ENCODE peak calls at places on chromosomes 4 and X, in eight cellular contexts. One of them, this sample, is unnamed.

GRCh38 chr4:17284323-17285175 is 227.3 kb downstream of the QDPR start:
- DNase-seq in Calu3: no peak
- DNase-seq in GM12878: no peak
- DNase-seq in mammary epithelial cell: no peak
- DNase-seq in heart right ventricle: peak
- DNase-seq in left ventricle myocardium inferior: no peak
- DNase-seq in endothelial cell: no peak
- DNase-seq in cardiac fibroblast: peak
- DNase-seq in this sample: no peak

GRCh38 chr4:147816382-147817254 is 84.7 kb downstream of the ARHGAP10 start:
- DNase-seq in Calu3: no peak
- DNase-seq in mammary epithelial cell: no peak
- DNase-seq in heart right ventricle: no peak
- DNase-seq in GM12878: no peak
- DNase-seq in endothelial cell: no peak
- DNase-seq in cardiac fibroblast: no peak
- DNase-seq in left ventricle myocardium inferior: no peak
- DNase-seq in this sample: no peak

GRCh38 chrX:15512401-15512965 is 11.9 kb downstream of the BMX start:
- DNase-seq in cardiac fibroblast: no peak
- DNase-seq in GM12878: no peak
- DNase-seq in mammary epithelial cell: peak
- DNase-seq in endothelial cell: no peak
- DNase-seq in left ventricle myocardium inferior: no peak
- DNase-seq in heart right ventricle: no peak
- DNase-seq in Calu3: no peak
- DNase-seq in this sample: no peak

GRCh38 chr4:155854597-155855226 is 11.4 kb downstream of the ASIC5 start:
- DNase-seq in endothelial cell: no peak
- DNase-seq in heart right ventricle: no peak
- DNase-seq in cardiac fibroblast: peak
- DNase-seq in GM12878: no peak
- DNase-seq in Calu3: no peak
- DNase-seq in mammary epithelial cell: no peak
- DNase-seq in left ventricle myocardium inferior: no peak
- DNase-seq in this sample: no peak

GRCh38 chr4:76623217-76624060 is 188.4 kb downstream of the SHROOM3 start:
- DNase-seq in endothelial cell: no peak
- DNase-seq in left ventricle myocardium inferior: no peak
- DNase-seq in heart right ventricle: no peak
- DNase-seq in GM12878: no peak
- DNase-seq in mammary epithelial cell: no peak
- DNase-seq in cardiac fibroblast: no peak
- DNase-seq in Calu3: no peak
- DNase-seq in this sample: no peak

GRCh38 chrX:47063179-47063578 is 15.1 kb upstream of the RGN start:
- DNase-seq in mammary epithelial cell: no peak
- DNase-seq in GM12878: no peak
- DNase-seq in cardiac fibroblast: no peak
- DNase-seq in endothelial cell: no peak
- DNase-seq in heart right ventricle: no peak
- DNase-seq in Calu3: no peak
- DNase-seq in left ventricle myocardium inferior: no peak
- DNase-seq in this sample: no peak

GRCh38 chr4:18566970-18567799 is 545.6 kb upstream of the LCORL start:
- DNase-seq in cardiac fibroblast: no peak
- DNase-seq in left ventricle myocardium inferior: no peak
- DNase-seq in Calu3: no peak
- DNase-seq in mammary epithelial cell: no peak
- DNase-seq in GM12878: no peak
- DNase-seq in heart right ventricle: no peak
- DNase-seq in endothelial cell: no peak
- DNase-seq in this sample: no peak

GRCh38 chrX:40734956-40735317 is 405 bp downstream of the MED14 start:
- DNase-seq in mammary epithelial cell: no peak
- DNase-seq in endothelial cell: no peak
- DNase-seq in cardiac fibroblast: peak
- DNase-seq in heart right ventricle: no peak
- DNase-seq in GM12878: no peak
- DNase-seq in left ventricle myocardium inferior: no peak
- DNase-seq in Calu3: no peak
- DNase-seq in this sample: peak

GRCh38 chr4:33446953-33447352 is 2726.8 kb downstream of the PCDH7 start:
- DNase-seq in heart right ventricle: no peak
- DNase-seq in left ventricle myocardium inferior: no peak
- DNase-seq in endothelial cell: no peak
- DNase-seq in mammary epithelial cell: no peak
- DNase-seq in cardiac fibroblast: no peak
- DNase-seq in GM12878: no peak
- DNase-seq in Calu3: no peak
- DNase-seq in this sample: no peak

GRCh38 chr4:179626687-179627086 is 2184.4 kb upstream of the AGA start:
- DNase-seq in Calu3: no peak
- DNase-seq in heart right ventricle: no peak
- DNase-seq in cardiac fibroblast: no peak
- DNase-seq in GM12878: no peak
- DNase-seq in mammary epithelial cell: no peak
- DNase-seq in endothelial cell: peak
- DNase-seq in left ventricle myocardium inferior: no peak
- DNase-seq in this sample: no peak

GRCh38 chr4:89482926-89483595 is 175.5 kb upstream of the GPRIN3 start:
- DNase-seq in mammary epithelial cell: no peak
- DNase-seq in cardiac fibroblast: no peak
- DNase-seq in heart right ventricle: no peak
- DNase-seq in left ventricle myocardium inferior: no peak
- DNase-seq in GM12878: no peak
- DNase-seq in endothelial cell: no peak
- DNase-seq in Calu3: no peak
- DNase-seq in this sample: no peak

GRCh38 chr4:99585521-99585920 is 10.9 kb downstream of the MTTP start:
- DNase-seq in GM12878: no peak
- DNase-seq in mammary epithelial cell: no peak
- DNase-seq in endothelial cell: no peak
- DNase-seq in left ventricle myocardium inferior: no peak
- DNase-seq in Calu3: no peak
- DNase-seq in cardiac fibroblast: no peak
- DNase-seq in heart right ventricle: no peak
- DNase-seq in this sample: no peak

GRCh38 chrX:134669378-134670098 is 11.3 kb upstream of the PLAC1 start:
- DNase-seq in heart right ventricle: peak
- DNase-seq in Calu3: no peak
- DNase-seq in mammary epithelial cell: peak
- DNase-seq in GM12878: no peak
- DNase-seq in cardiac fibroblast: peak
- DNase-seq in left ventricle myocardium inferior: peak
- DNase-seq in endothelial cell: no peak
- DNase-seq in this sample: no peak

GRCh38 chr4:604131-604530 is 21.2 kb upstream of the PDE6B start:
- DNase-seq in mammary epithelial cell: no peak
- DNase-seq in endothelial cell: no peak
- DNase-seq in Calu3: no peak
- DNase-seq in GM12878: no peak
- DNase-seq in heart right ventricle: no peak
- DNase-seq in left ventricle myocardium inferior: no peak
- DNase-seq in cardiac fibroblast: no peak
- DNase-seq in this sample: no peak

GRCh38 chr4:8409271-8410065 is 31.1 kb downstream of the ACOX3 start:
- DNase-seq in endothelial cell: no peak
- DNase-seq in Calu3: no peak
- DNase-seq in mammary epithelial cell: peak
- DNase-seq in cardiac fibroblast: peak
- DNase-seq in GM12878: no peak
- DNase-seq in left ventricle myocardium inferior: peak
- DNase-seq in heart right ventricle: peak
- DNase-seq in this sample: no peak

GRCh38 chrX:50183891-50184290 is 16.9 kb downstream of the AKAP4 start:
- DNase-seq in cardiac fibroblast: no peak
- DNase-seq in mammary epithelial cell: no peak
- DNase-seq in endothelial cell: no peak
- DNase-seq in GM12878: no peak
- DNase-seq in heart right ventricle: no peak
- DNase-seq in Calu3: no peak
- DNase-seq in left ventricle myocardium inferior: no peak
- DNase-seq in this sample: no peak

GRCh38 chr4:7217453-7218310 is 25.3 kb downstream of the SORCS2 start:
- DNase-seq in cardiac fibroblast: peak
- DNase-seq in mammary epithelial cell: peak
- DNase-seq in heart right ventricle: no peak
- DNase-seq in GM12878: no peak
- DNase-seq in Calu3: peak
- DNase-seq in endothelial cell: no peak
- DNase-seq in left ventricle myocardium inferior: no peak
- DNase-seq in this sample: no peak

GRCh38 chr4:111230265-111230664 is 607.4 kb upstream of the PITX2 start:
- DNase-seq in heart right ventricle: no peak
- DNase-seq in mammary epithelial cell: no peak
- DNase-seq in GM12878: no peak
- DNase-seq in endothelial cell: no peak
- DNase-seq in left ventricle myocardium inferior: no peak
- DNase-seq in cardiac fibroblast: no peak
- DNase-seq in Calu3: no peak
- DNase-seq in this sample: no peak

GRCh38 chrX:133633162-133633561 is 217.9 kb upstream of the GPC4 start:
- DNase-seq in left ventricle myocardium inferior: no peak
- DNase-seq in Calu3: no peak
- DNase-seq in endothelial cell: no peak
- DNase-seq in GM12878: no peak
- DNase-seq in mammary epithelial cell: peak
- DNase-seq in heart right ventricle: no peak
- DNase-seq in cardiac fibroblast: no peak
- DNase-seq in this sample: no peak

GRCh38 chr4:706834-707598 is 1.4 kb downstream of the PCGF3 start:
- DNase-seq in GM12878: no peak
- DNase-seq in cardiac fibroblast: no peak
- DNase-seq in endothelial cell: no peak
- DNase-seq in heart right ventricle: no peak
- DNase-seq in mammary epithelial cell: no peak
- DNase-seq in Calu3: no peak
- DNase-seq in left ventricle myocardium inferior: no peak
- DNase-seq in this sample: no peak

DNA sequence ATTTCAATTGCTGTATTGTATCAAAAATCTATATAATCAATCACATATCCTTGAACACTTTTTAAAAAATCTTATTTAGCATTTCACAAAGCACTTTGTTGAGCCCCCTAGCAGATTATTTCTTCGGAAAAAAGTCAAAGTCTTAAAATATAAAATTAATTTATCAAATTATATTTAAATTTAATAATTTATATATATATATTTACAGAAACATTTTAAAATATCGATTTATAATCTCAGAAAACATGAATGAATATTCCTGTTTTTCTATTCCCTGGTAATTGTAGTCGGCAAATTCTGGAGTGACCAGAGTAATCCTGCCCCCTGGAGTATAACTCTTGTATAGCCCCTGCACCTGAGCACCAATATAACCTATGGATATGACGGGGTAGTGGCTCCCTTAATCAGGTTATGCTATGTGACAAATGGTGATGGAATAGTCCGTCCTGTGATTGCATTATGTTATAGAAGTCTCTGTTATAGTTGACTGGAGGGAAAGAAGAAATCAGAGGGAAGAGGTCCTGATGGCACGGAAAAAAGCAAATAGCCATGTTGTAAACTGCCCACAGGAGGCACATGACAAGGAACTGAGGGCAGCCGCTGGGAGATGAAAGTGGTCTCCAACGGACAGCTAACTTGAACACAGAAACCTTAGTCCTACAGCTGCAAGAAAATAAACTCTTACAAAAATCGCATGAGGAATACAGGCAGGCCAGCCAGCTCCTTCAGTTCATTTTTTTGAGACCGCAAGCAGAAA is 1092.3 kb downstream of the ARAP2 start:
- DNase-seq in mammary epithelial cell: no peak
- DNase-seq in cardiac fibroblast: no peak
- DNase-seq in heart right ventricle: no peak
- DNase-seq in GM12878: no peak
- DNase-seq in left ventricle myocardium inferior: no peak
- DNase-seq in endothelial cell: peak
- DNase-seq in Calu3: no peak
- DNase-seq in this sample: no peak
- TF ChIP-seq CTCF in mammary epithelial cell: no peak
- TF ChIP-seq CTCF in cardiac fibroblast: no peak
- TF ChIP-seq CTCF in heart right ventricle: peak
- TF ChIP-seq CTCF in GM12878: no peak
- TF ChIP-seq CTCF in left ventricle myocardium inferior: no peak
- TF ChIP-seq CTCF in endothelial cell: peak
- TF ChIP-seq CTCF in Calu3: no peak
- TF ChIP-seq CTCF in this sample: no peak

DNA sequence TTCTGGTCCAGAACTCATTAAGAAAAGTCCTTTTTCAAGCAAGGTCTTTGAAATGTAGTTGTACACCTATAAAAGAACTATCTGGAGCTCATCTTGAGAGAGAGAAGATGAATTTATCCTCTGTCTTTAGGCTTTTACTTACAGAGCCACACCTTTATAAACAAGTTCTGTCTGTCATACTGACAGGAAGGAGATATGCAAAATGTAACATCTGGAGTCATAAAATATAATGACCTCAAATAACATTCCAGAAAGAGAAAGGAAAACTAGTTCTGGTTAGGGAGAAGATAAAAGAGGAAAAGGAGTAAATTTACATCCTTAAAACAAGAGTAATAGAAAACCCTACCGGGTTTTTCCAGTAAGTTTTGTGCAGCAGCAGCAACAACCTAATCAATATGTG is 1.3 kb downstream of the INPP4B start:
- DNase-seq in heart right ventricle: no peak
- DNase-seq in cardiac fibroblast: no peak
- DNase-seq in left ventricle myocardium inferior: no peak
- DNase-seq in Calu3: no peak
- DNase-seq in mammary epithelial cell: no peak
- DNase-seq in GM12878: no peak
- DNase-seq in endothelial cell: no peak
- DNase-seq in this sample: no peak
- TF ChIP-seq CTCF in heart right ventricle: no peak
- TF ChIP-seq CTCF in cardiac fibroblast: no peak
- TF ChIP-seq CTCF in left ventricle myocardium inferior: no peak
- TF ChIP-seq CTCF in Calu3: no peak
- TF ChIP-seq CTCF in mammary epithelial cell: no peak
- TF ChIP-seq CTCF in GM12878: no peak
- TF ChIP-seq CTCF in endothelial cell: no peak
- TF ChIP-seq CTCF in this sample: no peak

DNA sequence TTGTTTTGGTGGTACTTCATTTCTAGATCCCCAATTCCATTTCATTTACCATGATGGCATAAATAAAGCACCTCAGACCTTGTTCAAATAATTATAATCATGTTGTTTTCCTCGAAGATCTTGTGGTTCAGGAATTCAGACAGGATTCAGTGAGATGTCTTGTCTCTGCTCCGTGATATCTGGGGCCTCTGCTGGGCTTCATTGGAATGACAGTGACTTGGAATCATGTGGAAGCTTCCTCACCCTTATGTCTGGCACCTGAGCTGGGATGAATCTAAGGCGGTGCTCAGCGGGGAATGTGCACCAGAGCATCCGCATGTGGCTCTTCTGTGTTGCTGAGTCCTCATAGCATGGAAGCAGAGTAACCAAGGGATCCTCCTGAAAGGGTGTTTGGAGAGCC is 132.2 kb downstream of the VEGFC start:
- DNase-seq in Calu3: no peak
- DNase-seq in endothelial cell: no peak
- DNase-seq in cardiac fibroblast: no peak
- DNase-seq in heart right ventricle: no peak
- DNase-seq in left ventricle myocardium inferior: no peak
- DNase-seq in mammary epithelial cell: no peak
- DNase-seq in GM12878: no peak
- DNase-seq in this sample: no peak
- TF ChIP-seq CTCF in Calu3: no peak
- TF ChIP-seq CTCF in endothelial cell: no peak
- TF ChIP-seq CTCF in cardiac fibroblast: peak
- TF ChIP-seq CTCF in heart right ventricle: no peak
- TF ChIP-seq CTCF in left ventricle myocardium inferior: peak
- TF ChIP-seq CTCF in mammary epithelial cell: peak
- TF ChIP-seq CTCF in GM12878: no peak
- TF ChIP-seq CTCF in this sample: no peak

GRCh38 chr4:164748375-164748774 is 5.6 kb upstream of the SMIM31 start:
- DNase-seq in endothelial cell: no peak
- DNase-seq in GM12878: no peak
- DNase-seq in Calu3: no peak
- DNase-seq in mammary epithelial cell: peak
- DNase-seq in cardiac fibroblast: peak
- DNase-seq in heart right ventricle: no peak
- DNase-seq in left ventricle myocardium inferior: no peak
- DNase-seq in this sample: peak
- TF ChIP-seq CTCF in endothelial cell: peak
- TF ChIP-seq CTCF in GM12878: no peak
- TF ChIP-seq CTCF in Calu3: no peak
- TF ChIP-seq CTCF in mammary epithelial cell: peak
- TF ChIP-seq CTCF in cardiac fibroblast: no peak
- TF ChIP-seq CTCF in heart right ventricle: peak
- TF ChIP-seq CTCF in left ventricle myocardium inferior: peak
- TF ChIP-seq CTCF in this sample: peak

This sample was measured in GM10248.